ENCODE peak calls at places on chromosomes 2 and 18, in four cellular contexts. One of them, this sample, is unnamed.
A peak's percentile ranks its signal among the peaks of the same experiment; 100 is the strongest.

GRCh38 chr18:62938006-62938405 is 222.7 kb downstream of the PHLPP1 start:
- DNase-seq in WTC11: no peak
- DNase-seq in RPMI8226: no peak
- DNase-seq in stimulated activated naive CD4-positive, alpha-beta T cell treated with Interleukin-2 at 50 U/mL for 16 hours: no peak
- DNase-seq in this sample: no peak

GRCh38 chr2:239312741-239313246 is 88.0 kb downstream of the HDAC4 start:
- DNase-seq in WTC11: no peak
- DNase-seq in RPMI8226: no peak
- DNase-seq in stimulated activated naive CD4-positive, alpha-beta T cell treated with Interleukin-2 at 50 U/mL for 16 hours: no peak
- DNase-seq in this sample: no peak

GRCh38 chr2:20438334-20439192 is 8.3 kb upstream of the RHOB start:
- DNase-seq in WTC11: no peak
- DNase-seq in RPMI8226: no peak
- DNase-seq in stimulated activated naive CD4-positive, alpha-beta T cell treated with Interleukin-2 at 50 U/mL for 16 hours: no peak
- DNase-seq in this sample: no peak

GRCh38 chr2:151198646-151199045 is 63.0 kb downstream of the RBM43 start:
- DNase-seq in WTC11: no peak
- DNase-seq in RPMI8226: no peak
- DNase-seq in stimulated activated naive CD4-positive, alpha-beta T cell treated with Interleukin-2 at 50 U/mL for 16 hours: no peak
- DNase-seq in this sample: no peak

GRCh38 chr2:27717070-27717453 is 53.4 kb downstream of the SLC4A1AP start:
- DNase-seq in WTC11: no peak
- DNase-seq in RPMI8226: no peak
- DNase-seq in stimulated activated naive CD4-positive, alpha-beta T cell treated with Interleukin-2 at 50 U/mL for 16 hours: no peak
- DNase-seq in this sample: no peak

GRCh38 chr2:242002944-242003343 is 133.4 kb downstream of the RTP5 start:
- DNase-seq in WTC11: no peak
- DNase-seq in RPMI8226: no peak
- DNase-seq in stimulated activated naive CD4-positive, alpha-beta T cell treated with Interleukin-2 at 50 U/mL for 16 hours: no peak
- DNase-seq in this sample: no peak

GRCh38 chr2:174120346-174120745 is 128.0 kb downstream of the OLA1 start:
- DNase-seq in WTC11: no peak
- DNase-seq in RPMI8226: no peak
- DNase-seq in stimulated activated naive CD4-positive, alpha-beta T cell treated with Interleukin-2 at 50 U/mL for 16 hours: peak; percentile 23
- DNase-seq in this sample: no peak

GRCh38 chr2:32425719-32426141 is 68.9 kb downstream of the BIRC6 start:
- DNase-seq in WTC11: no peak
- DNase-seq in RPMI8226: no peak
- DNase-seq in stimulated activated naive CD4-positive, alpha-beta T cell treated with Interleukin-2 at 50 U/mL for 16 hours: no peak
- DNase-seq in this sample: no peak

GRCh38 chr2:25366629-25367028 is 24.9 kb upstream of the DNMT3A start:
- DNase-seq in WTC11: no peak
- DNase-seq in RPMI8226: no peak
- DNase-seq in stimulated activated naive CD4-positive, alpha-beta T cell treated with Interleukin-2 at 50 U/mL for 16 hours: no peak
- DNase-seq in this sample: no peak

GRCh38 chr2:34188464-34188863 is 589.4 kb upstream of the FAM98A start:
- DNase-seq in WTC11: no peak
- DNase-seq in RPMI8226: peak; percentile 15
- DNase-seq in stimulated activated naive CD4-positive, alpha-beta T cell treated with Interleukin-2 at 50 U/mL for 16 hours: no peak
- DNase-seq in this sample: no peak

GRCh38 chr18:22558945-22559385 is 141.2 kb upstream of the CTAGE1 start:
- DNase-seq in WTC11: peak; percentile 12
- DNase-seq in RPMI8226: no peak
- DNase-seq in stimulated activated naive CD4-positive, alpha-beta T cell treated with Interleukin-2 at 50 U/mL for 16 hours: no peak
- DNase-seq in this sample: no peak

GRCh38 chr2:240379089-240379636 is 56.3 kb upstream of the GPC1 start:
- DNase-seq in WTC11: no peak
- DNase-seq in RPMI8226: peak; percentile 67
- DNase-seq in stimulated activated naive CD4-positive, alpha-beta T cell treated with Interleukin-2 at 50 U/mL for 16 hours: no peak
- DNase-seq in this sample: no peak

GRCh38 chr2:60215295-60215990 is 338.0 kb downstream of the BCL11A start:
- DNase-seq in WTC11: peak; percentile 26
- DNase-seq in RPMI8226: no peak
- DNase-seq in stimulated activated naive CD4-positive, alpha-beta T cell treated with Interleukin-2 at 50 U/mL for 16 hours: no peak
- DNase-seq in this sample: no peak

GRCh38 chr2:33457588-33458247 is 18.7 kb upstream of the RASGRP3 start:
- DNase-seq in WTC11: no peak
- DNase-seq in RPMI8226: no peak
- DNase-seq in stimulated activated naive CD4-positive, alpha-beta T cell treated with Interleukin-2 at 50 U/mL for 16 hours: no peak
- DNase-seq in this sample: no peak

GRCh38 chr2:237137626-237138323 is 52.1 kb downstream of the COPS8 start:
- DNase-seq in WTC11: no peak
- DNase-seq in RPMI8226: no peak
- DNase-seq in stimulated activated naive CD4-positive, alpha-beta T cell treated with Interleukin-2 at 50 U/mL for 16 hours: no peak
- DNase-seq in this sample: no peak

GRCh38 chr2:8537572-8538155 is 144.2 kb upstream of the ID2 start:
- DNase-seq in WTC11: no peak
- DNase-seq in RPMI8226: no peak
- DNase-seq in stimulated activated naive CD4-positive, alpha-beta T cell treated with Interleukin-2 at 50 U/mL for 16 hours: no peak
- DNase-seq in this sample: no peak

GRCh38 chr2:10584843-10585475 is 104.8 kb downstream of the NOL10 start:
- DNase-seq in WTC11: no peak
- DNase-seq in RPMI8226: no peak
- DNase-seq in stimulated activated naive CD4-positive, alpha-beta T cell treated with Interleukin-2 at 50 U/mL for 16 hours: no peak
- DNase-seq in this sample: no peak

GRCh38 chr18:47964086-47964485 is 33.6 kb upstream of the SMAD2 start:
- DNase-seq in WTC11: no peak
- DNase-seq in RPMI8226: no peak
- DNase-seq in stimulated activated naive CD4-positive, alpha-beta T cell treated with Interleukin-2 at 50 U/mL for 16 hours: no peak
- DNase-seq in this sample: no peak

GRCh38 chr2:15507061-15507460 is 54.1 kb downstream of the NBAS start:
- DNase-seq in WTC11: no peak
- DNase-seq in RPMI8226: no peak
- DNase-seq in stimulated activated naive CD4-positive, alpha-beta T cell treated with Interleukin-2 at 50 U/mL for 16 hours: no peak
- DNase-seq in this sample: no peak

GRCh38 chr2:18362696-18363095 is 197.8 kb downstream of the RDH14 start:
- DNase-seq in WTC11: no peak
- DNase-seq in RPMI8226: no peak
- DNase-seq in stimulated activated naive CD4-positive, alpha-beta T cell treated with Interleukin-2 at 50 U/mL for 16 hours: no peak
- DNase-seq in this sample: no peak

GRCh38 chr2:191318037-191318728 is 73.0 kb downstream of the MYO1B start:
- DNase-seq in WTC11: no peak
- DNase-seq in RPMI8226: no peak
- DNase-seq in stimulated activated naive CD4-positive, alpha-beta T cell treated with Interleukin-2 at 50 U/mL for 16 hours: no peak
- DNase-seq in this sample: no peak

GRCh38 chr2:71856709-71857525 is 290.7 kb downstream of the CYP26B1 start:
- DNase-seq in WTC11: peak; percentile 30
- DNase-seq in RPMI8226: peak; percentile 40
- DNase-seq in stimulated activated naive CD4-positive, alpha-beta T cell treated with Interleukin-2 at 50 U/mL for 16 hours: no peak
- DNase-seq in this sample: no peak

GRCh38 chr2:112155331-112156151 is 17.4 kb downstream of the FBLN7 start:
- DNase-seq in WTC11: no peak
- DNase-seq in RPMI8226: peak; percentile 32
- DNase-seq in stimulated activated naive CD4-positive, alpha-beta T cell treated with Interleukin-2 at 50 U/mL for 16 hours: peak; percentile 17
- DNase-seq in this sample: no peak

GRCh38 chr2:100960688-100961087 is 41.4 kb upstream of the RPL31 start:
- DNase-seq in WTC11: no peak
- DNase-seq in RPMI8226: no peak
- DNase-seq in stimulated activated naive CD4-positive, alpha-beta T cell treated with Interleukin-2 at 50 U/mL for 16 hours: no peak
- DNase-seq in this sample: no peak

GRCh38 chr2:94923196-94923595 is 52.0 kb downstream of the TEKT4 start:
- DNase-seq in WTC11: no peak
- DNase-seq in RPMI8226: no peak
- DNase-seq in stimulated activated naive CD4-positive, alpha-beta T cell treated with Interleukin-2 at 50 U/mL for 16 hours: no peak
- DNase-seq in this sample: no peak

GRCh38 chr2:29033172-29033571 is 41.2 kb downstream of the PCARE start:
- DNase-seq in WTC11: no peak
- DNase-seq in RPMI8226: no peak
- DNase-seq in stimulated activated naive CD4-positive, alpha-beta T cell treated with Interleukin-2 at 50 U/mL for 16 hours: no peak
- DNase-seq in this sample: no peak

GRCh38 chr2:111185496-111186022 is 64.8 kb downstream of the BCL2L11 start:
- DNase-seq in WTC11: no peak
- DNase-seq in RPMI8226: no peak
- DNase-seq in stimulated activated naive CD4-positive, alpha-beta T cell treated with Interleukin-2 at 50 U/mL for 16 hours: no peak
- DNase-seq in this sample: no peak

GRCh38 chr2:202450785-202451184 is 74.7 kb downstream of the BMPR2 start:
- DNase-seq in WTC11: no peak
- DNase-seq in RPMI8226: no peak
- DNase-seq in stimulated activated naive CD4-positive, alpha-beta T cell treated with Interleukin-2 at 50 U/mL for 16 hours: no peak
- DNase-seq in this sample: no peak

This sample was measured in midbrain.